ENCODE peak calls at places on chromosomes 16 and 17, in five cellular contexts. One of them, this sample, is unnamed.

GRCh38 chr16:75096730-75097129 is 19.9 kb downstream of the LDHD start:
- DNase-seq in heart left ventricle: no peak
- DNase-seq in naive thymus-derived CD4-positive, alpha-beta T cell: no peak
- DNase-seq in A549: no peak
- DNase-seq in mucosa of descending colon: no peak
- DNase-seq in this sample: peak; percentile 33

GRCh38 chr17:36485805-36486203 is 677 bp upstream of the ZNHIT3 start:
- DNase-seq in heart left ventricle: no peak
- DNase-seq in naive thymus-derived CD4-positive, alpha-beta T cell: no peak
- DNase-seq in A549: no peak
- DNase-seq in mucosa of descending colon: no peak
- DNase-seq in this sample: no peak

GRCh38 chr17:82414548-82415281 is 3.4 kb upstream of the HEXD start:
- DNase-seq in heart left ventricle: peak; percentile 69
- DNase-seq in naive thymus-derived CD4-positive, alpha-beta T cell: peak; percentile 73
- DNase-seq in A549: peak; percentile 86
- DNase-seq in mucosa of descending colon: no peak
- DNase-seq in this sample: peak; percentile 84

GRCh38 chr17:73347355-73347754 is 35.6 kb upstream of the CDC42EP4 start:
- DNase-seq in heart left ventricle: no peak
- DNase-seq in naive thymus-derived CD4-positive, alpha-beta T cell: no peak
- DNase-seq in A549: no peak
- DNase-seq in mucosa of descending colon: no peak
- DNase-seq in this sample: no peak

GRCh38 chr16:68406458-68407041 is 41.8 kb downstream of the SMPD3 start:
- DNase-seq in heart left ventricle: no peak
- DNase-seq in naive thymus-derived CD4-positive, alpha-beta T cell: no peak
- DNase-seq in A549: no peak
- DNase-seq in mucosa of descending colon: no peak
- DNase-seq in this sample: peak; percentile 80

GRCh38 chr17:43817826-43818225 is 15.1 kb downstream of the MPP3 start:
- DNase-seq in heart left ventricle: no peak
- DNase-seq in naive thymus-derived CD4-positive, alpha-beta T cell: no peak
- DNase-seq in A549: no peak
- DNase-seq in mucosa of descending colon: no peak
- DNase-seq in this sample: no peak

GRCh38 chr17:17990282-17990681 is 17.6 kb downstream of the DRC3 start:
- DNase-seq in heart left ventricle: no peak
- DNase-seq in naive thymus-derived CD4-positive, alpha-beta T cell: no peak
- DNase-seq in A549: peak; percentile 37
- DNase-seq in mucosa of descending colon: no peak
- DNase-seq in this sample: no peak

GRCh38 chr16:68802190-68802589 is 41.1 kb upstream of the TANGO6 start:
- DNase-seq in heart left ventricle: no peak
- DNase-seq in naive thymus-derived CD4-positive, alpha-beta T cell: no peak
- DNase-seq in A549: no peak
- DNase-seq in mucosa of descending colon: no peak
- DNase-seq in this sample: no peak

GRCh38 chr16:53198933-53199332 is 144.1 kb downstream of the CHD9 start:
- DNase-seq in heart left ventricle: no peak
- DNase-seq in naive thymus-derived CD4-positive, alpha-beta T cell: no peak
- DNase-seq in A549: no peak
- DNase-seq in mucosa of descending colon: no peak
- DNase-seq in this sample: no peak

GRCh38 chr16:59030923-59031485 is 296.9 kb upstream of the GOT2 start:
- DNase-seq in heart left ventricle: no peak
- DNase-seq in naive thymus-derived CD4-positive, alpha-beta T cell: no peak
- DNase-seq in A549: no peak
- DNase-seq in mucosa of descending colon: no peak
- DNase-seq in this sample: no peak

GRCh38 chr17:72205357-72205756 is 84.5 kb downstream of the SOX9 start:
- DNase-seq in heart left ventricle: no peak
- DNase-seq in naive thymus-derived CD4-positive, alpha-beta T cell: no peak
- DNase-seq in A549: no peak
- DNase-seq in mucosa of descending colon: no peak
- DNase-seq in this sample: no peak

GRCh38 chr17:64621772-64622171 is 40.3 kb downstream of the SMURF2 start:
- DNase-seq in heart left ventricle: no peak
- DNase-seq in naive thymus-derived CD4-positive, alpha-beta T cell: no peak
- DNase-seq in A549: no peak
- DNase-seq in mucosa of descending colon: no peak
- DNase-seq in this sample: no peak

GRCh38 chr17:74729866-74730265 is 7.2 kb upstream of the RAB37 start:
- DNase-seq in heart left ventricle: no peak
- DNase-seq in naive thymus-derived CD4-positive, alpha-beta T cell: no peak
- DNase-seq in A549: no peak
- DNase-seq in mucosa of descending colon: no peak
- DNase-seq in this sample: no peak

GRCh38 chr16:14399397-14400284 is 230.4 kb downstream of the PARN start:
- DNase-seq in heart left ventricle: peak; percentile 31
- DNase-seq in naive thymus-derived CD4-positive, alpha-beta T cell: no peak
- DNase-seq in A549: peak; percentile 92
- DNase-seq in mucosa of descending colon: no peak
- DNase-seq in this sample: no peak

GRCh38 chr16:89646906-89647305 is 10.6 kb downstream of the CHMP1A start:
- DNase-seq in heart left ventricle: no peak
- DNase-seq in naive thymus-derived CD4-positive, alpha-beta T cell: no peak
- DNase-seq in A549: no peak
- DNase-seq in mucosa of descending colon: no peak
- DNase-seq in this sample: no peak

GRCh38 chr16:49618955-49619354 is 237.0 kb downstream of the ZNF423 start:
- DNase-seq in heart left ventricle: no peak
- DNase-seq in naive thymus-derived CD4-positive, alpha-beta T cell: no peak
- DNase-seq in A549: no peak
- DNase-seq in mucosa of descending colon: no peak
- DNase-seq in this sample: no peak

GRCh38 chr16:57530531-57531252 is 5.7 kb downstream of the CCDC102A start:
- DNase-seq in heart left ventricle: no peak
- DNase-seq in naive thymus-derived CD4-positive, alpha-beta T cell: no peak
- DNase-seq in A549: no peak
- DNase-seq in mucosa of descending colon: peak; percentile 51
- DNase-seq in this sample: no peak

GRCh38 chr17:13576661-13577526 is 24.8 kb downstream of the HS3ST3A1 start:
- DNase-seq in heart left ventricle: no peak
- DNase-seq in naive thymus-derived CD4-positive, alpha-beta T cell: no peak
- DNase-seq in A549: peak; percentile 20
- DNase-seq in mucosa of descending colon: no peak
- DNase-seq in this sample: no peak

GRCh38 chr16:77789646-77790370 is 1.4 kb downstream of the VAT1L start:
- DNase-seq in heart left ventricle: no peak
- DNase-seq in naive thymus-derived CD4-positive, alpha-beta T cell: no peak
- DNase-seq in A549: no peak
- DNase-seq in mucosa of descending colon: no peak
- DNase-seq in this sample: no peak

GRCh38 chr17:45223541-45224528 is 2.1 kb downstream of the FMNL1 start:
- DNase-seq in heart left ventricle: no peak
- DNase-seq in naive thymus-derived CD4-positive, alpha-beta T cell: peak; percentile 28
- DNase-seq in A549: no peak
- DNase-seq in mucosa of descending colon: peak; percentile 60
- DNase-seq in this sample: no peak

GRCh38 chr17:19991252-19991885 is 13.7 kb upstream of the AKAP10 start:
- DNase-seq in heart left ventricle: no peak
- DNase-seq in naive thymus-derived CD4-positive, alpha-beta T cell: no peak
- DNase-seq in A549: no peak
- DNase-seq in mucosa of descending colon: no peak
- DNase-seq in this sample: no peak

GRCh38 chr17:21171309-21171922 is 42.5 kb downstream of the TMEM11 start:
- DNase-seq in heart left ventricle: no peak
- DNase-seq in naive thymus-derived CD4-positive, alpha-beta T cell: no peak
- DNase-seq in A549: no peak
- DNase-seq in mucosa of descending colon: no peak
- DNase-seq in this sample: no peak

GRCh38 chr16:6682142-6682811 is 650.4 kb upstream of the RBFOX1 start:
- DNase-seq in heart left ventricle: no peak
- DNase-seq in naive thymus-derived CD4-positive, alpha-beta T cell: no peak
- DNase-seq in A549: peak; percentile 14
- DNase-seq in mucosa of descending colon: no peak
- DNase-seq in this sample: peak; percentile 48

DNA sequence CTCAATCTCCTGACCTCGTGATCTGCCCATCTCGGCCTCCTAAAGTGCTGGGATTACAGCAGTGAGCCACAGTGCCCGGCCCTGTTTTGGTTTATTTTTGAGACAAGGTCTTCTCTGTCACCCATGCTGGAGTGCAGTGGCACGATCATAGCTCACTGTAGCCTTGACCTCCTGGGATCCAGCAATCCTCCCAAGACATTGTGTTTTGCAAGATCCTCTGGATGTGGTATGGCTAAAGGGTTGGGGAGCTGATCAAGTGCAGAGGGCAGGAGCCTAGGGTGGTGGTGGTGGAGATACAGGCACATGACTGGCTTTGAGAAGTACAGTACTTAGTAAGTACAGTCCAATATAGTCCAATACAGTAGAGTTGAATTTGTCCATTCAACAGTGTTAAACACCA is 16.6 kb upstream of the TNS4 start:
- DNase-seq in heart left ventricle: no peak
- DNase-seq in naive thymus-derived CD4-positive, alpha-beta T cell: no peak
- DNase-seq in A549: peak; percentile 30
- DNase-seq in mucosa of descending colon: no peak
- DNase-seq in this sample: no peak
- H3K4me3 ChIP-seq in heart left ventricle: no peak overlapping the region
- H3K4me3 ChIP-seq in naive thymus-derived CD4-positive, alpha-beta T cell: peak overlapping the region; percentile 46
- H3K4me3 ChIP-seq in A549: no peak overlapping the region
- H3K4me3 ChIP-seq in mucosa of descending colon: no peak overlapping the region
- H3K4me3 ChIP-seq in this sample: no peak overlapping the region

GRCh38 chr17:38870259-38871165 is 654 bp downstream of the LASP1 start:
- DNase-seq in heart left ventricle: peak; percentile 83
- DNase-seq in naive thymus-derived CD4-positive, alpha-beta T cell: peak; percentile 61
- DNase-seq in A549: peak; percentile 73
- DNase-seq in mucosa of descending colon: peak; percentile 92
- DNase-seq in this sample: peak; percentile 41
- H3K4me1 ChIP-seq in heart left ventricle: peaks cover 56% of the 10 kb centered on the region
- H3K4me1 ChIP-seq in naive thymus-derived CD4-positive, alpha-beta T cell: peaks cover 51% of the 10 kb centered on the region
- H3K4me1 ChIP-seq in A549: peaks cover 39% of the 10 kb centered on the region
- H3K4me1 ChIP-seq in mucosa of descending colon: peaks cover 43% of the 10 kb centered on the region
- H3K4me1 ChIP-seq in this sample: peaks cover 26% of the 10 kb centered on the region

DNA sequence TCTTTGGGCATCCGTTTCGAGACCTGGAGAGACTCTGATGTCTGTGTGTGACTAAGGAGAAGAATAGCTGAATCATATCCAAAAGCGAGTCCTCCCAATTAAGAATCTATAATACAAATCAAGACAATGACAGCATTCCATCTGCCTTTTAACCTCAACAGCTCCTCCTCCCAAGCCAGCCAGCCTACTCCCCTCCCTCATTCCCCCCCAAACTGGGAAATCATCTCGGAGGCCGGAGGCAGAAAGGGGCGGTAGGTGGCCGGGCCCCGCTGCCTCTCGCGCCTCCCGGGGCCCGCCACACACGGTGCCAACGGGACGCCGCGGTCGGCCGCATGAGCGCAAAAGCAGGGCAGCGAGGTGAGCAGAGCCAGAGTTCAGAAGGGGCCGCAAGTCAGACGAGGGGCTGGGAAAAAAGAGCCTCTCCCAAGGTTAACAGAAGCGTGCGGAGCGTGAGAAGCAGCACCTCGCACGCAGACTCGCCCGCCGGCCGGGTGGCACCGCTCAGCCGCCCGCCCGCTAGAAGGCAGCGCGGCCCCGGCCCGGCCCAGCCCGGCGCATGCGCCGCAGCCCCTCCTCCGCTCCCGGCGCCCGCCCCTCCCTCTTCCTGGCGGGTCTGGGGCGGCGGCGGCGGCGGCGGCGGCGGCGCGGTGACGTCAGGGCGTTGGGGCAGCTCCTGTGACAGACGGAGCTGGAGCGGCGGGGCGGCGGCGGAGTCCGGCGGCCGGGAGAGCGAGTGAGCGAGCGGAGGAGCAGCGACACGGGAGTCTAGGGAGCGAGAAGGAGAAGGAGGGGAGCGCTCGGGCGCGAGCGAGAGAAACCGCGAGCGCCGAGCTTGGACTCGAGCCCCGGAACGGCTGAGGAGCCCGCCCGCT is at the start of gene PAFAH1B1:
- DNase-seq in heart left ventricle: peak; percentile 95
- DNase-seq in naive thymus-derived CD4-positive, alpha-beta T cell: peak; percentile 97
- DNase-seq in A549: peak; percentile 95
- DNase-seq in mucosa of descending colon: peak; percentile 97
- DNase-seq in this sample: peak; percentile 84
- H3K4me3 ChIP-seq in heart left ventricle: peak within 1 kb of the TSS; percentile 97
- H3K4me3 ChIP-seq in naive thymus-derived CD4-positive, alpha-beta T cell: peak within 1 kb of the TSS; percentile 69
- H3K4me3 ChIP-seq in A549: peak within 1 kb of the TSS; percentile 84
- H3K4me3 ChIP-seq in mucosa of descending colon: peak within 1 kb of the TSS; percentile 96
- H3K4me3 ChIP-seq in this sample: peak within 1 kb of the TSS; percentile 99

GRCh38 chr17:50066995-50067394 is 11.1 kb downstream of the ITGA3 start:
- DNase-seq in heart left ventricle: no peak
- DNase-seq in naive thymus-derived CD4-positive, alpha-beta T cell: no peak
- DNase-seq in A549: no peak
- DNase-seq in mucosa of descending colon: no peak
- DNase-seq in this sample: no peak
- H3K4me1 ChIP-seq in heart left ventricle: peaks cover 52% of the 10 kb centered on the region
- H3K4me1 ChIP-seq in naive thymus-derived CD4-positive, alpha-beta T cell: no peaks in the 10 kb centered on the region
- H3K4me1 ChIP-seq in A549: peaks cover 54% of the 10 kb centered on the region
- H3K4me1 ChIP-seq in mucosa of descending colon: peaks cover 14% of the 10 kb centered on the region
- H3K4me1 ChIP-seq in this sample: no peaks in the 10 kb centered on the region

DNA sequence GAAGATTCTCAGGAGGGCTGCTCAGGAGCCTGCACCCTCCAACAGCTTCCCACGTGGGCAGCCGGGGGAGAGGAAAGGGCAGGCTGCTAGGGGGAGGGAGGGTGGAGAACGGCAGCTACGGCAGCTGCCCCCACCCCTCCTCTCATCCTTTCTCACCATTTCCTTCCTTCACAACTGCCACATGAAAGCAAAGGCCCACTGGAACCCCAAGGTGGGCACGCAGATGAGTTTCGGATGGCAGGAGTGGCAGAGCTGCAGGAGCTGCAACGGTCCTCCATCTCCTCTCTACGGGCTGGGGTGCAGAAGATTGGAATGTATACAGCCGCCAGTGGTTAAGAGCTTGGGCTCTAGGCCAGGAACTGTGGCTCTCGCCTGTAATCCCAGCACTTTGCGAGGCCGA is 77.7 kb downstream of the GAS7 start:
- DNase-seq in heart left ventricle: no peak
- DNase-seq in naive thymus-derived CD4-positive, alpha-beta T cell: peak; percentile 7
- DNase-seq in A549: no peak
- DNase-seq in mucosa of descending colon: no peak
- DNase-seq in this sample: no peak
- H3K4me3 ChIP-seq in heart left ventricle: no peak overlapping the region
- H3K4me3 ChIP-seq in naive thymus-derived CD4-positive, alpha-beta T cell: no peak overlapping the region
- H3K4me3 ChIP-seq in A549: no peak overlapping the region
- H3K4me3 ChIP-seq in mucosa of descending colon: no peak overlapping the region
- H3K4me3 ChIP-seq in this sample: no peak overlapping the region

This sample was measured in HAP-1.